ENCODE peak calls at places on chromosomes 7 and 10, in nine cellular contexts. Q, M, Y, V, U, T, A, H and J are unnamed samples.

GRCh38 chr7:82335927-82336326 is 107.7 kb downstream of the CACNA2D1 start:
- DNase-seq in Q (no peak), M (no peak), Y (no peak), V (no peak), U (no peak), T (no peak), A (no peak), H (peak), J (peak)

GRCh38 chr10:132548869-132549268 is 11.3 kb downstream of the INPP5A start:
- DNase-seq in Q (no peak), M (peak), Y (no peak), V (no peak), U (no peak), T (no peak), A (no peak), H (no peak), J (no peak)

GRCh38 chr10:69101451-69102095 is 13.7 kb downstream of the SRGN start:
- DNase-seq in Q (no peak), M (no peak), Y (no peak), V (no peak), U (no peak), T (no peak), A (peak), H (no peak), J (no peak)

GRCh38 chr10:110363572-110364411 is 59.1 kb upstream of the SMNDC1 start:
- DNase-seq in Q (peak), M (no peak), Y (no peak), V (no peak), U (no peak), T (no peak), A (no peak), H (no peak), J (no peak)

GRCh38 chr7:2757361-2757903 is 69.4 kb downstream of the AMZ1 start:
- DNase-seq in Q (peak), M (peak), Y (no peak), V (peak), U (no peak), T (no peak), A (no peak), H (peak), J (peak)

GRCh38 chr10:98675902-98676301 is 229.2 kb upstream of the HPS1 start:
- DNase-seq in Q (no peak), M (no peak), Y (no peak), V (no peak), U (no peak), T (no peak), A (no peak), H (no peak), J (no peak)

GRCh38 chr10:119401671-119402395 is 140.7 kb downstream of the RGS10 start:
- DNase-seq in Q (no peak), M (peak), Y (peak), V (peak), U (no peak), T (peak), A (no peak), H (peak), J (peak)

GRCh38 chr7:42624471-42624870 is 287.4 kb downstream of the C7orf25 start:
- DNase-seq in Q (no peak), M (no peak), Y (no peak), V (no peak), U (no peak), T (no peak), A (no peak), H (no peak), J (no peak)

GRCh38 chr7:26197153-26198115 is 3.1 kb downstream of the HNRNPA2B1 start:
- DNase-seq in Q (no peak), M (no peak), Y (no peak), V (no peak), U (no peak), T (no peak), A (peak), H (no peak), J (no peak)

GRCh38 chr10:55232553-55232952 is 431.5 kb upstream of the PCDH15 start:
- DNase-seq in Q (no peak), M (no peak), Y (no peak), V (no peak), U (no peak), T (no peak), A (no peak), H (peak), J (no peak)

GRCh38 chr10:123472606-123473005 is 193.5 kb upstream of the GPR26 start:
- DNase-seq in Q (no peak), M (no peak), Y (no peak), V (no peak), U (no peak), T (no peak), A (no peak), H (no peak), J (no peak)

GRCh38 chr7:128398016-128398840 is 11.6 kb downstream of the IMPDH1 start:
- DNase-seq in Q (peak), M (peak), Y (no peak), V (peak), U (peak), T (no peak), A (peak), H (peak), J (no peak)